ENCODE peak calls at places on chromosome 18, in four cellular contexts. Z, H, L and U are unnamed samples.

GRCh38 chr18:11412790-11413189 is 196.6 kb upstream of the SLC35G4 start:
- DNase-seq in H (no peak), L (no peak), Z (no peak), U (no peak)

GRCh38 chr18:21682276-21683051 is 22.1 kb downstream of the ABHD3 start:
- DNase-seq in Z (no peak), L (no peak), H (no peak), U (peak; percentile 39)

GRCh38 chr18:72107647-72108046 is 436.5 kb downstream of the CBLN2 start:
- DNase-seq in Z (peak; percentile 45), H (no peak), L (no peak), U (no peak)

GRCh38 chr18:55839350-55839749 is 251.4 kb upstream of the TCF4 start:
- DNase-seq in H (no peak), Z (no peak), L (no peak), U (no peak)

GRCh38 chr18:46497129-46497528 is 159.9 kb downstream of the LOXHD1 start:
- DNase-seq in H (no peak), L (peak; percentile 10), Z (no peak), U (no peak)

GRCh38 chr18:48820483-48821250 is 130.1 kb downstream of the SMAD7 start:
- DNase-seq in H (no peak), L (no peak), Z (no peak), U (peak; percentile 93)

GRCh38 chr18:250685-251084 is 17.2 kb downstream of the THOC1 start:
- DNase-seq in L (no peak), H (no peak), Z (no peak), U (no peak)

GRCh38 chr18:36419188-36419912 is 121.8 kb downstream of the FHOD3 start:
- DNase-seq in L (no peak), H (no peak), Z (no peak), U (no peak)

GRCh38 chr18:28109781-28110460 is 67.0 kb downstream of the CDH2 start:
- DNase-seq in L (no peak), H (no peak), Z (no peak), U (no peak)

GRCh38 chr18:37574113-37574512 is 8.5 kb upstream of the CELF4 start:
- DNase-seq in H (no peak), L (no peak), Z (no peak), U (no peak)

GRCh38 chr18:35697869-35698268 is 116.3 kb downstream of the GALNT1 start:
- DNase-seq in L (no peak), Z (no peak), H (no peak), U (no peak)

GRCh38 chr18:42929857-42930256 is 185.6 kb downstream of the RIT2 start:
- DNase-seq in Z (no peak), H (no peak), L (no peak), U (no peak)

GRCh38 chr18:49185636-49186035 is 234.9 kb upstream of the SMAD7 start:
- DNase-seq in Z (no peak), H (no peak), L (no peak), U (no peak)

GRCh38 chr18:36331541-36331971 is 34.0 kb downstream of the FHOD3 start:
- DNase-seq in L (no peak), H (no peak), Z (no peak), U (no peak)

GRCh38 chr18:11146238-11146946 is 3.0 kb downstream of the PIEZO2 start:
- DNase-seq in H (no peak), Z (no peak), L (no peak), U (no peak)

GRCh38 chr18:40234217-40234616 is 1720.8 kb upstream of the PIK3C3 start:
- DNase-seq in Z (no peak), L (no peak), H (no peak), U (no peak)

GRCh38 chr18:41537666-41538065 is 417.4 kb upstream of the PIK3C3 start:
- DNase-seq in Z (no peak), L (no peak), H (no peak), U (no peak)

GRCh38 chr18:9466911-9467310 is 8.4 kb upstream of the RALBP1 start:
- DNase-seq in H (no peak), Z (no peak), L (no peak), U (no peak)

GRCh38 chr18:66511810-66512209 is 92.1 kb downstream of the CDH19 start:
- DNase-seq in H (no peak), Z (peak; percentile 72), L (no peak), U (no peak)

GRCh38 chr18:69196336-69196735 is 204.4 kb upstream of the DOK6 start:
- DNase-seq in Z (no peak), H (no peak), L (no peak), U (no peak)

GRCh38 chr18:11994346-11994707 is 13.0 kb downstream of the IMPA2 start:
- DNase-seq in Z (peak; percentile 62), H (no peak), L (peak; percentile 83), U (no peak)

GRCh38 chr18:5582849-5583667 is 39.3 kb upstream of the EPB41L3 start:
- DNase-seq in H (no peak), L (no peak), Z (no peak), U (no peak)

GRCh38 chr18:48595703-48596218 is 56.9 kb downstream of the CTIF start:
- DNase-seq in L (no peak), H (no peak), Z (no peak), U (no peak)

GRCh38 chr18:9808190-9808529 is 77.6 kb upstream of the TXNDC2 start:
- DNase-seq in H (no peak), Z (no peak), L (no peak), U (no peak)

GRCh38 chr18:500230-500555 is 308 bp downstream of the COLEC12 start:
- DNase-seq in H (peak; percentile 64), L (no peak), Z (no peak), U (no peak)

GRCh38 chr18:59851784-59852399 is 47.9 kb upstream of the PMAIP1 start:
- DNase-seq in L (no peak), H (no peak), Z (no peak), U (no peak)

GRCh38 chr18:59852548-59852947 is 47.2 kb upstream of the PMAIP1 start:
- DNase-seq in L (no peak), H (no peak), Z (no peak), U (no peak)

GRCh38 chr18:59842947-59843346 is 56.8 kb upstream of the PMAIP1 start:
- DNase-seq in H (no peak), Z (no peak), L (no peak), U (no peak)

GRCh38 chr18:59848002-59848401 is 51.8 kb upstream of the PMAIP1 start:
- DNase-seq in L (no peak), Z (no peak), H (no peak), U (no peak)

GRCh38 chr18:59846814-59847490 is 52.8 kb upstream of the PMAIP1 start:
- DNase-seq in L (no peak), H (no peak), Z (peak; percentile 18), U (peak; percentile 83)
- TF ChIP-seq PBX3 in L (no peak), H (no peak), Z (no peak), U (no peak)

DNA sequence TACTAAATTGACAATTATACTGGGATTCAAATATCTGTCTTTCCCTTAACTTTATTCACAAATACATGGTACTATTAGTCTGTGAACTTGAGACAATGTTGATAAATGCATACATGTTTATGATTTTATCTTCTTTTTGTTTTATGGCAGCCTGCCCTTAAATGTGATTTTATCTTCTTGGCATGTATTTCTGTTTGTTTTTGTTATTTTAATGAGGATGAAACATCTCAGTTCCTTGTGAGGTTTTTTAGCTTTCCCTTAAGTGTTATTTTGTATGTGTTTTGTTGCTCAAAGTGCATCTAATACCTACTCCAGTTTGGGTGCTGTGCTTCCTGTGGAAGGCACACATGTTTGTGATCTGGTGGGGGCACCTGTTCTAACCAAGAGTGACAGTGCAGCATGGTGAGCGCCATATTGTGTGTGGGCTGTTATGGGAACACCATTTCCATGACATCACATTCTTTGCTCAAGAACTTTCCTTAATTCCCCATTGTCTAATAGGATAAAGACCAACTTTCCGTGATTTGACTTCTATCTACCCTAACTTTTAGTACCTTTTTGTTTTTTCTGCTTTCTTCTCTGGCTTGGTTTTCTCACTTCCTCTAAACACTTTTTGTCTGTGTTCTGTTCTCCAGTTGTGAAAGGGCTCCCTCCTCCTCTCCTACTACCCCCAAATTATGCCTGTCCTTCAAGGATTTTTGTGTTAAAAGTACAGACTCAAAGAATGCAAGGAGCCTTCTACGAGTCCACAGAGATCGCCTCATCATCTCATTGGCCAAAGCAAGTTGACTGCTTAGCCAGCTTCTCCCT is 162.1 kb upstream of the TTC39C start:
- DNase-seq in L (no peak), H (no peak), Z (no peak), U (no peak)
- TF ChIP-seq PBX3 in L (no peak), H (no peak), Z (no peak), U (no peak)

GRCh38 chr18:62281684-62282083 is 43.4 kb upstream of the TNFRSF11A start:
- DNase-seq in L (no peak), H (no peak), Z (no peak), U (no peak)
- TF ChIP-seq PBX3 in L (no peak), H (peak; percentile 63), Z (no peak), U (no peak)

DNA sequence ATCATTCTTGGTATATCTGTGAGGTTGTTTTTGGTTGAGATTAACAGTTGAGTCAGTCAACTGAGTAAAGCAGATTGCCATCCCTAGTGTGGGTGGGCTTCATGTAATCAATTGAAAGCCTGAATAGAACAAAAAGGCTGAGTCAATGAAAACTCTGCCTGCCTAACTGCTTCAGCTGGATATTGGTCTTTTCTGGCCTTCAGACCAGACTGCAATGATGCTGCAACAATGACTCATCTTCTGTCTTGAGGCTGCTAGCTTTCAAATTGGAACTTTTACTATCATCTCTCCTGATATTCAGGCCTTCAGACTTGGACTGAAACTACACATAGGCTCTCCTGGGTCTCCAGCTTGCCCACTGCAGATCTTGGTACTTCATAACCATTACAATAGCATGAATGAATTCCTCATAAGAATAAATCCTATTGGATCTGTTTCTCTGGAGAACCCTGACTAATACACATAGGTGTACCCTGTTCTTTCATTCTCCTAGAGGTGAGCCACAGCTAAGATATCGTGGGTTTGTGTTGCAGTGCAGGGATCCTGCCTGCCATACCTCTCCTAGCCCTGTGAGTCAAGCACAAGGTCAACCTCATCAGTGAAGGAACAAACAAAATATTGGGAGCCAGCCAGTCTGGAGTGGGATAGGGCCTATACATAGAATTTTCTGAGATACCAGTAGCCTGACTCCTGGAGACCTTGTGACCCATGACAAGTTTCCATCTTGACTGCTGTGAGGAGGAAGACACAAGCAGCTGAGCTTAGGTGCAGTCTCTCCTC is 473.8 kb downstream of the DCC start:
- DNase-seq in L (no peak), H (no peak), Z (no peak), U (no peak)
- TF ChIP-seq PBX3 in L (no peak), H (no peak), Z (no peak), U (no peak)

DNA sequence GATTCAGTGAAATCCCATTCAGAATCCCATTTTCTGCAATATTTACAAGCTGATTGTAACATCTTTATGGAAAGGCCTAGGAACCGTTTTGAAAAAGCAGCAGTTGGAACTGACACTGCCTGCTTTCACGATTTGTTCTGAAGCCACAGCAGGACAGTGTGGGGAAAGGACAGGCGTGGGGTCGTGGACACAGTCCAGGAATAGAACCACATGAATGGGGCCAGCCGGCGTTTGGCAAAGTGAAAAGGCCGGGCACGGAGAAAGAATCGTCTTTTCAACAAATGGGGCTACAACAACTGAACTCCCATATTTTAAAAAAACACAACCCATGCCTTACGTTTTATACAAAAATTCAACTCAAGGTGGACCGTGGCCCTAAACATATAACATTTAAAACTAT is 69.8 kb downstream of the SLC66A2 start:
- DNase-seq in H (no peak), L (no peak), Z (no peak), U (no peak)
- TF ChIP-seq PBX3 in H (no peak), L (no peak), Z (no peak), U (no peak)

GRCh38 chr18:38751897-38752296 is 1186.3 kb upstream of the CELF4 start:
- DNase-seq in L (no peak), H (no peak), Z (no peak), U (no peak)
- TF ChIP-seq PBX3 in L (no peak), H (no peak), Z (no peak), U (no peak)

GRCh38 chr18:44816449-44816848 is 135.8 kb downstream of the SETBP1 start:
- DNase-seq in L (no peak), Z (no peak), H (no peak), U (no peak)
- TF ChIP-seq PBX3 in L (no peak), Z (no peak), H (no peak), U (no peak)